ENCODE peak calls at places on chromosomes 11 and 22, in six cellular contexts. R is ovary, E is transverse colon, U is psoas muscle, L is A673, K is mesenchymal stem cell. Z is an unnamed sample. For H3K4me1, the result is how much of the 10 kb centered on the place peaks cover.

GRCh38 chr22:49937758-49938564 is 19.5 kb downstream of the CRELD2 start:
- DNase-seq in R (no peak), E (no peak), U (no peak), L (no peak), K (no peak), Z (no peak)

GRCh38 chr11:118353084-118353710 is 6.2 kb upstream of the UBE4A start:
- DNase-seq in R (no peak), E (no peak), U (no peak), L (peak), K (peak), Z (no peak)

GRCh38 chr22:42643632-42644421 is 3.4 kb upstream of the ATP5MGL start:
- DNase-seq in R (no peak), E (no peak), U (no peak), L (no peak), K (no peak), Z (no peak)

GRCh38 chr11:44788536-44789227 is 61.9 kb downstream of the TSPAN18 start:
- DNase-seq in R (no peak), E (no peak), U (no peak), L (peak), K (peak), Z (no peak)

GRCh38 chr11:35387341-35387982 is 31.9 kb downstream of the SLC1A2 start:
- DNase-seq in R (no peak), E (no peak), U (no peak), L (peak), K (no peak), Z (no peak)

GRCh38 chr11:67436459-67437081 is 912 bp downstream of the PTPRCAP start:
- DNase-seq in R (no peak), E (peak), U (no peak), L (no peak), K (peak), Z (no peak)

GRCh38 chr11:98772799-98773198 is 247.9 kb upstream of the CNTN5 start:
- DNase-seq in R (no peak), E (no peak), U (no peak), L (no peak), K (no peak), Z (no peak)

GRCh38 chr22:32267011-32267410 is 11.9 kb upstream of the SLC5A4 start:
- DNase-seq in R (no peak), E (no peak), U (no peak), L (no peak), K (no peak), Z (no peak)

GRCh38 chr22:42805016-42805997 is 51.8 kb downstream of the ARFGAP3 start:
- DNase-seq in R (no peak), E (no peak), U (peak), L (no peak), K (no peak), Z (peak)

GRCh38 chr11:4543561-4543960 is 1.4 kb upstream of the OR52M1 start:
- DNase-seq in R (no peak), E (no peak), U (no peak), L (no peak), K (no peak), Z (no peak)

GRCh38 chr11:2325719-2326118 is 23.9 kb downstream of the TSPAN32 start:
- DNase-seq in R (no peak), E (no peak), U (no peak), L (no peak), K (no peak), Z (peak)

GRCh38 chr11:130478881-130479280 is 30.4 kb downstream of the ADAMTS15 start:
- DNase-seq in R (no peak), E (no peak), U (no peak), L (no peak), K (peak), Z (no peak)

GRCh38 chr11:106986261-106986660 is 32.0 kb downstream of the GUCY1A2 start:
- DNase-seq in R (no peak), E (no peak), U (no peak), L (peak), K (peak), Z (peak)

GRCh38 chr11:75151346-75152047 is 590 bp downstream of the SLCO2B1 start:
- DNase-seq in R (no peak), E (peak), U (no peak), L (no peak), K (no peak), Z (no peak)

GRCh38 chr22:34866501-34867171 is 199.3 kb upstream of the ISX start:
- DNase-seq in R (no peak), E (no peak), U (no peak), L (no peak), K (peak), Z (no peak)

GRCh38 chr11:116078101-116078561 is 573.9 kb upstream of the CADM1 start:
- DNase-seq in R (no peak), E (no peak), U (no peak), L (peak), K (peak), Z (no peak)

GRCh38 chr11:74417379-74417804 is 19.2 kb upstream of the PGM2L1 start:
- DNase-seq in R (no peak), E (no peak), U (no peak), L (peak), K (peak), Z (no peak)

GRCh38 chr11:20980736-20981135 is 311.4 kb downstream of the NELL1 start:
- DNase-seq in R (no peak), E (no peak), U (no peak), L (no peak), K (no peak), Z (no peak)

GRCh38 chr11:45216901-45217300 is 69.2 kb downstream of the SYT13 start:
- DNase-seq in R (no peak), E (no peak), U (no peak), L (no peak), K (no peak), Z (no peak)

GRCh38 chr11:8252946-8253345 is 10.7 kb downstream of the LMO1 start:
- DNase-seq in R (no peak), E (no peak), U (no peak), L (no peak), K (no peak), Z (no peak)

GRCh38 chr11:126337121-126337471 is 18.4 kb upstream of the ST3GAL4 start:
- DNase-seq in R (no peak), E (no peak), U (no peak), L (no peak), K (no peak), Z (no peak)

GRCh38 chr22:23182289-23183106 is 2.2 kb downstream of the BCR start:
- DNase-seq in R (no peak), E (no peak), U (no peak), L (peak), K (peak), Z (peak)

GRCh38 chr11:43920598-43921419 is 21.6 kb upstream of the C11orf96 start:
- DNase-seq in R (peak), E (peak), U (peak), L (peak), K (peak), Z (peak)

GRCh38 chr22:30940655-30941362 is 27.8 kb downstream of the MORC2 start:
- DNase-seq in R (no peak), E (no peak), U (no peak), L (no peak), K (no peak), Z (no peak)

GRCh38 chr22:18033204-18033998 is 9.0 kb upstream of the MICAL3 start:
- DNase-seq in R (no peak), E (no peak), U (no peak), L (no peak), K (peak), Z (no peak)

GRCh38 chr11:12410006-12410728 is 32.8 kb downstream of the PARVA start:
- DNase-seq in R (peak), E (no peak), U (no peak), L (peak), K (peak), Z (no peak)

GRCh38 chr11:12411806-12412727 is 34.7 kb downstream of the PARVA start:
- DNase-seq in R (peak), E (peak), U (peak), L (peak), K (peak), Z (peak)

GRCh38 chr11:12409621-12410005 is 32.2 kb downstream of the PARVA start:
- DNase-seq in R (no peak), E (no peak), U (no peak), L (no peak), K (peak), Z (no peak)

GRCh38 chr11:12413141-12414055 is 36.0 kb downstream of the PARVA start:
- DNase-seq in R (no peak), E (no peak), U (no peak), L (no peak), K (no peak), Z (no peak)

GRCh38 chr11:12411395-12411794 is 34.0 kb downstream of the PARVA start:
- DNase-seq in R (no peak), E (no peak), U (no peak), L (no peak), K (no peak), Z (no peak)
- H3K4me1 ChIP-seq in R (under half), E (under half), U (under half), L (under half), K (under half), Z (under half)

GRCh38 chr11:65471410-65471762 is 27.5 kb upstream of the MALAT1 start:
- DNase-seq in R (peak), E (peak), U (peak), L (peak), K (peak), Z (peak)

GRCh38 chr11:65473275-65473860 is 25.5 kb upstream of the MALAT1 start:
- DNase-seq in R (no peak), E (no peak), U (no peak), L (no peak), K (no peak), Z (no peak)

GRCh38 chr11:65470433-65470832 is 28.4 kb upstream of the MALAT1 start:
- DNase-seq in R (no peak), E (no peak), U (peak), L (no peak), K (peak), Z (no peak)

GRCh38 chr11:65468874-65469333 is 29.9 kb upstream of the MALAT1 start:
- DNase-seq in R (peak), E (peak), U (peak), L (peak), K (peak), Z (peak)
- H3K27ac ChIP-seq in R (no peak), E (peak), U (peak), L (no peak), K (no peak), Z (peak)

GRCh38 chr11:119685073-119685746 is 43.8 kb downstream of the NECTIN1 start:
- DNase-seq in R (no peak), E (no peak), U (no peak), L (no peak), K (no peak), Z (no peak)
- H3K4me1 ChIP-seq in R (under half), E (under half), U (under half), L (under half), K (under half), Z (under half)

DNA sequence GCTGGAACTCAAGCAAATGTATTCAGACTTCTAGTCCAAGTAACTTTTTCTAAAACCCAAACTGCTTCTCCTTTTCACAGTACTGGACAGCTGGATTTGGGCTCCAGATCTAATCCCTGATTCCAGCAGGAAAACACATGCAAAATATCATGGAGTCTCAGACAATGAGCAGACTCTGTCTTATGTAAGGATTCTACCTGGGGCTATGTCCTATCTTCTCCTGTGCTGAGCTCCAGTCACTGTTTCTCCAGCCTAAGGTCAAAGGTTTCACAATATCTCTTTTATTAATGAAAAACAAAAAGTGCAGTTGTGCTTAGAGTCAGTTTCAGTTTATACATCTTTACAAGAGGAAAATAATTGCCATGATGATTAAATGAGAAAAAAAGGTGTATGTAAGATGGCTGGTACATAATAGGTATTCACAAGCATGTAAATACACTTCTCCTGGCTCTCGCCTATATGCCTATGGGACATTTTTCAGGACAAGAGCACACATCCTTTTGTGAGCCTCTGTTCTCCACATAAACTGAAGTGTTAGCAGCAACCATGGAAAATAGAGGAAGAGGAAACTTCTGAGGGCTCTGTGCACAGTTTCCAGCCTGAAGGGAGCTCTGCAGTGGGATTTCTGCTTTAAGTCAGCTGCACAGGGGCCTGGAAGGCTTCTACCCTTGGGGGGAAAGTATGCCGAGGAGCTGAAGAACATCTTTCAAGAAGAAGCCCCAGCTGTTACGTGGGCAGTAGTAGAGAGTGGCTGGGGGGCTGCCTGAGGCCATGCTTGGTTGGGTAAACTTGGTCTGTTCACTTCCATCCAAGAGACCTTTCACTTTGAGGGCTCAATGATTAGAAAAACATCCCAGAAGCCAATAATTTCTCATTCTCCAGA is 82.9 kb upstream of the EED start:
- DNase-seq in R (no peak), E (no peak), U (no peak), L (no peak), K (no peak), Z (no peak)
- H3K27ac ChIP-seq in R (no peak), E (peak), U (peak), L (no peak), K (peak), Z (peak)